ENCODE peak calls at places on chromosome 16, in seven cellular contexts. S is MM.1S; C is Panc1; D is CD4-positive, alpha-beta T cell; U is ovary; N is left lung; G is PC-9. X is an unnamed sample.

GRCh38 chr16:83681421-83681820 is 126.4 kb upstream of the HSBP1 start:
- DNase-seq in N (no peak), U (no peak), D (no peak), C (no peak), G (no peak), S (no peak), X (no peak)

GRCh38 chr16:50695017-50696000 is 1.9 kb downstream of the NOD2 start:
- DNase-seq in C (no peak), G (no peak), D (no peak), U (no peak), N (peak), S (no peak), X (no peak)

GRCh38 chr16:48124266-48124665 is 31.5 kb downstream of the ABCC12 start:
- DNase-seq in D (no peak), C (no peak), G (no peak), S (no peak), N (no peak), U (no peak), X (no peak)

GRCh38 chr16:50259334-50260205 is 6.8 kb upstream of the ADCY7 start:
- DNase-seq in U (peak), N (peak), C (no peak), S (no peak), D (no peak), G (no peak), X (no peak)

GRCh38 chr16:4924593-4925378 is 12.2 kb downstream of the PPL start:
- DNase-seq in N (peak), G (peak), S (no peak), U (no peak), D (no peak), C (no peak), X (no peak)

GRCh38 chr16:66717776-66718175 is 21.2 kb upstream of the CMTM4 start:
- DNase-seq in G (no peak), C (no peak), S (no peak), U (no peak), D (no peak), N (no peak), X (no peak)

GRCh38 chr16:57953857-57954256 is 17.1 kb downstream of the CNGB1 start:
- DNase-seq in N (no peak), G (no peak), U (no peak), D (no peak), S (no peak), C (no peak), X (no peak)

GRCh38 chr16:80125677-80126076 is 415.1 kb upstream of the DYNLRB2 start:
- DNase-seq in S (no peak), U (peak), N (no peak), C (no peak), G (no peak), D (no peak), X (no peak)

GRCh38 chr16:89290887-89291286 is 73.4 kb downstream of the ZNF778 start:
- DNase-seq in U (no peak), N (no peak), D (no peak), S (no peak), C (no peak), G (no peak), X (no peak)

GRCh38 chr16:67243481-67243880 is 3.8 kb downstream of the FHOD1 start:
- DNase-seq in N (no peak), D (no peak), G (no peak), S (no peak), U (no peak), C (no peak), X (no peak)

GRCh38 chr16:15752717-15753488 is 102.9 kb downstream of the NDE1 start:
- DNase-seq in C (no peak), U (no peak), G (no peak), S (no peak), N (no peak), D (no peak), X (no peak)

GRCh38 chr16:4172070-4172469 is 55.8 kb upstream of the ADCY9 start:
- DNase-seq in U (no peak), D (no peak), S (no peak), N (no peak), G (no peak), C (no peak), X (no peak)

GRCh38 chr16:3131755-3132377 is 3.0 kb upstream of the ZNF213 start:
- DNase-seq in U (no peak), S (peak), C (no peak), N (no peak), G (no peak), D (peak), X (no peak)
- TF ChIP-seq CTCF in U (peak), S (peak), C (peak), N (peak), G (peak), D (peak), X (peak)

DNA sequence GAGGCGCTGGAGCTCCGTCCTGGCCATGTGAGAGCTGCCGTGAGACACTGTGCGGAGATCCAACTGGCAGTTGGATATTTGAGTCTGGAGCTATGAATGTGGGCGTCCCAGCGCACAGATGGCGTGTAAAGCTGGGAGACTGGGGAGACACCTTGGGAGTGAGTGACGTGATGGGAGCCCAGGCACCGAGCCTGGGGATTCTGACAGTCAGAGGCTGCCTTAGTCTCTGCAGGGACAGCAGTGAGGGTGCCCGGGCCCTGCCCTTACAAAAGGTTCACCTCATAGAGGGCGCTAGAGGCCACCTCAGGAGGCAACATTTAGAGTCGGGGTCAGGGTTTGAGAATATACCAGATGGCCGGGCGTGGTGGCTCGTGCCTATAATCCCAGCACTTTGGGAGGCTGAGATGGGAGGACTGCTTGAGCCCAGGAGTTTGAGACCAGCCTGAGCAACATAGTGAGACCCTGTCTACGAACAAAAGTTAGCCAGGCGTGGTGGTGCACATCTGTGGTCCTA is 194.1 kb upstream of the GSE1 start:
- DNase-seq in G (no peak), S (no peak), N (no peak), C (no peak), D (no peak), U (peak), X (no peak)
- TF ChIP-seq CTCF in G (no peak), S (no peak), N (no peak), C (peak), D (no peak), U (no peak), X (no peak)

DNA sequence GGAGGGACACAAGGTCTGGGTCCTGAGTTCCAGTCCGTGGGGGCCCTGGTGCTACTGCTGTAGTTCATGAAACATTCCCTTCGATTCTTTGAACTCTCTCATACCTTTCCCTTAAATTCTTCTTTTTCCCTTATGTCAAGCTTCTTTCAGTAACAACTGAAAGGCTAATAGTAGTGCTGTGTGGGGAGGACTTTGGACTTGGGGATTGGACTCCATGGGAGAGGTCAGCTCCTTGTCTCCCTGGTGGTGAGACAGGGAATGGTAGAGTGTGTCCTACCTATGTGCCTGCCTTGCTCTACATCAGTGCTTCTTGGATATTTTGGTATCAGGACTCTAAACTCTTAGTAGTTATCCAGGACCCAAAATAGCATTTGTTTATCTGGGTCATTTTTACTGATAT is 628.1 kb downstream of the WWOX start:
- DNase-seq in U (no peak), D (no peak), N (no peak), S (no peak), C (no peak), G (no peak), X (no peak)
- TF ChIP-seq CTCF in U (no peak), D (no peak), N (no peak), S (no peak), C (no peak), G (no peak), X (no peak)

GRCh38 chr16:27859020-27859419 is 204.5 kb downstream of the GSG1L start:
- DNase-seq in N (no peak), G (no peak), D (no peak), C (no peak), S (no peak), U (no peak), X (no peak)
- TF ChIP-seq CTCF in N (no peak), G (no peak), D (no peak), C (no peak), S (no peak), U (no peak), X (no peak)

X was measured in GM10248.